ENCODE peak calls at places on chromosomes 7 and 10, in nine cellular contexts. F is lung; S is CD4-positive, alpha-beta T cell; T is cardiac fibroblast; H is natural killer cell; L is nephron progenitor cell; D is osteocyte; P is GM06990; K is fibroblast of lung. R is an unnamed sample.

GRCh38 chr7:133434246-133434865 is 181.5 kb downstream of the EXOC4 start:
- DNase-seq in F (no peak), S (no peak), T (peak), H (no peak), L (no peak), D (no peak), P (no peak), K (peak), R (no peak)

GRCh38 chr10:29304259-29305030 is 15.6 kb downstream of the LYZL1 start:
- DNase-seq in F (peak), S (no peak), T (peak), H (no peak), L (peak), D (peak), P (no peak), K (peak), R (no peak)

GRCh38 chr10:114115661-114116060 is 58.3 kb downstream of the CCDC186 start:
- DNase-seq in F (no peak), S (no peak), T (no peak), H (no peak), L (no peak), D (no peak), P (no peak), K (no peak), R (no peak)

GRCh38 chr7:89123871-89124270 is 328.3 kb upstream of the TEX47 start:
- DNase-seq in F (no peak), S (no peak), T (no peak), H (no peak), L (no peak), D (no peak), P (no peak), K (no peak), R (no peak)

GRCh38 chr7:137774793-137775201 is 72.0 kb downstream of the DGKI start:
- DNase-seq in F (no peak), S (no peak), T (peak), H (no peak), L (no peak), D (no peak), P (no peak), K (peak), R (no peak)

GRCh38 chr7:76063525-76063924 is 15.6 kb downstream of the MDH2 start:
- DNase-seq in F (no peak), S (no peak), T (no peak), H (no peak), L (no peak), D (no peak), P (no peak), K (no peak), R (peak)

GRCh38 chr10:122207596-122207995 is 63.5 kb upstream of the BTBD16 start:
- DNase-seq in F (no peak), S (no peak), T (peak), H (no peak), L (no peak), D (no peak), P (no peak), K (peak), R (no peak)

GRCh38 chr10:91194497-91195179 is 25.8 kb upstream of the PCGF5 start:
- DNase-seq in F (no peak), S (no peak), T (peak), H (no peak), L (no peak), D (no peak), P (no peak), K (peak), R (no peak)

GRCh38 chr7:82288769-82289535 is 154.6 kb downstream of the CACNA2D1 start:
- DNase-seq in F (no peak), S (no peak), T (peak), H (no peak), L (no peak), D (no peak), P (no peak), K (no peak), R (no peak)

GRCh38 chr7:51369746-51370145 is 53.1 kb upstream of the COBL start:
- DNase-seq in F (no peak), S (no peak), T (peak), H (no peak), L (no peak), D (no peak), P (no peak), K (peak), R (no peak)
- TF ChIP-seq CTCF in F (no peak), S (peak), T (peak), H (no peak), L (peak), D (peak), P (peak), K (peak), R (peak)

GRCh38 chr7:80699030-80699638 is 60.7 kb downstream of the CD36 start:
- DNase-seq in F (no peak), S (no peak), T (peak), H (no peak), L (peak), D (no peak), P (no peak), K (peak), R (no peak)
- TF ChIP-seq CTCF in F (peak), S (peak), T (peak), H (peak), L (peak), D (peak), P (peak), K (peak), R (peak)

GRCh38 chr7:95847061-95847460 is 74.7 kb downstream of the DYNC1I1 start:
- DNase-seq in F (no peak), S (no peak), T (no peak), H (no peak), L (no peak), D (no peak), P (no peak), K (no peak), R (no peak)

GRCh38 chr7:95845007-95845406 is 72.7 kb downstream of the DYNC1I1 start:
- DNase-seq in F (no peak), S (no peak), T (peak), H (no peak), L (no peak), D (no peak), P (no peak), K (no peak), R (no peak)

GRCh38 chr7:95843286-95843685 is 70.9 kb downstream of the DYNC1I1 start:
- DNase-seq in F (no peak), S (no peak), T (peak), H (no peak), L (no peak), D (no peak), P (no peak), K (peak), R (no peak)

DNA sequence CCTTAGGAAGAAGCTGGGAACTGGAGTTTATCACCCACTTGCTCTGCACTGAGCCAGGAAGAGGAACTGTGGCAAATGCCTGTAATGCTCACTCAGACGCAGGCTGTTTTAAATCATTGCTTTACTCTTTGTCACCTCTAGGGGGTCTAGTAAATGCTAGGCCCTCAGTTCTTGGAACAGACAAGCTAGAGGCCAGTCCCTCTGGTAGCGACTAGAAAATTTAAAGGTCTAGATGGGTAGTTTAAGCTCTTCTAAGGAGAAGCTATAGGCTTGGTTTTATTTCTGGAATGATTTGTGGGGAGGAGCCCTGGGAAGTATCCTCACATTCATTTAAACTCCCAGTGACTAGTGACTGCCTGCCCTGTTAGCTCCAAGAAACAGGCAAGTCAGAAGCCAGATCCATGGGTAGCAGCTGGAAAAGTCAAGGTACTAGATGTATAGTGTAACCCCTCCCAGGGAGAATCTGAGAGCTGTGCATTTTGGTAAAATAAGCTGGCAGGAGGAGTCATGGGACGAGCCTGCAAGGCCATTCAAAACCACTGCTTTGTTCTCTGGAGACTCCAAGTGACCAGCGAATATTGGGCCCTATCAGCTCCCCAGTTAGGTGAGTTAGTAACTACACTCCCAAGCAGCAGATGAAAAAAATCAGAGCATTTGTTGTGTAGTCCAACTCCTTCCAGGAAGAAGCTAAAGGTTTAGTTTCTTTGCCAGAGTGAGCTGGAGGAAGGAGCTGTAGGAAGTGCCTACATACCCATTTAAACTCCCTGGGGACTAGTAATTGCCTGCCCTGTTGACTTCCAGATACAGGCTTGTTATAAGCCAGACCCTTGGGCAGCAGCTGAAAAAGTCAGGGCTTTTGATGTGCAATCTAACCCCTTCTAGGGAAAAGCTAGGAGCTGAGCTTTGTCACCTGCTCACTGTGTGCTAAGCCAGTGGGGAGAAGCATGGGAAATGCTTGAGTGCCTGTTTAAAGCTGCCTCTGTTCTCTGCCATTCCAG is 68.9 kb downstream of the DYNC1I1 start:
- DNase-seq in F (no peak), S (no peak), T (peak), H (no peak), L (peak), D (no peak), P (peak), K (no peak), R (no peak)
- TF ChIP-seq CTCF in F (no peak), S (no peak), T (peak), H (no peak), L (peak), D (peak), P (peak), K (peak), R (no peak)

DNA sequence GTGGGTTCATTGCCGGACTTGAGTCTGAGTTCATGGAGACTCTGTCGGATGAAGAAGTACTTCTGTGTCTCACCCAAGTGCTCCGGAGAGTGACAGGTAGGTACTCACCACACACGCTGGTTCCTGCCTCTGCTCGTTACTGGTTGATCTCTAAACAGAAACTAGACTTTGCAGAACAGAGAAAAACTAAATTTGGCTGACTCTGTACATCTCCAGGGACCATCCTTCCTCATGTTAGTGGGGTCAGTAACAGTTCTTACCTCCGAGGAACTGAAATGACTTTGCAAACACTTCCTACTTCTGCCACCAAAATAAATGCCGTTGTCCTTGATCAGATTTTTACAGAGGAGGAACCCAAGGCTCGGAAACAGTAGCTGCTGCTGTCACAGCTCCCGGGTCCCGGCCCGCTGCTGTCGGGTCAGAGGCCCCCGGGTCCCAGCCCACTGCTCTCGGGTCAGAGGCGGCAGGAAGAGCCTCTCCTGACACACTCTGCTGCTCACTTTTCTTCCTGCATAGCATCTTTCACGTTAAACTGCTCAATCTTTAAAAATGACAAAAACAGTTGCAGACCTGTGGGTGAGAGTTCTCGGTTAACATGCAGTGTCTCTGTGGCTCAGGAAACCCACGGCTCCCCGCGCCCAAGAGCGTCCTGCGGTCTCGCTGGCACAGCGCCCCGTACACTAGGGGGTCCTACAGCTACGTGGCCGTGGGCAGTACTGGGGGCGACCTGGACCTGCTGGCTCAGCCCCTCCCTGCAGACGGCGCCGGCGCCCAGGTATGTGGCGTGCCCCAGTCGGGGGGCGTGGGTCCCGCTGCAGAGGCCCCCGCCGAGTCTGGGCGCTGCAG is 4.8 kb upstream of the MTG1 start:
- DNase-seq in F (no peak), S (no peak), T (no peak), H (peak), L (no peak), D (no peak), P (peak), K (no peak), R (peak)
- TF ChIP-seq CTCF in F (no peak), S (no peak), T (no peak), H (no peak), L (no peak), D (no peak), P (no peak), K (no peak), R (no peak)

DNA sequence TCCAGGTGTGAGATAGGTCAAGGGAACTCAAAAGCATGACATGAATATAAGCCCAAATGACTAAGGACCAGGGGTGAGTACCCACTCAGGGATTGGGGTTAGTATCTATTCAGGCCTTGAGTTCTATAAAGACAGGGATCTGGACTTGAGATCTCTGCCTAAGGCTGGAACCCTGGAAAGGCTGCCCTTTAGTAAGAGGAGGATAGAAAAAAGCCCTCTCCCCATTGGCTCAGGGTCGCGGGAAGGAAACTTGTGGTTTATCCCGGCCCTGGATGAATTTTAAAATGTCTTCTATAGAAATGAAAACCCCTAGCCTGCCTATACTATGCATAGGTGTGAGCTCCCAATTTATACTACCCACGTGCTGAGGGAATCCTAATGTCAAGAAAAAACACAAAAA is 2.4 kb upstream of the ITPRIP start:
- DNase-seq in F (no peak), S (no peak), T (no peak), H (no peak), L (no peak), D (peak), P (no peak), K (no peak), R (no peak)
- TF ChIP-seq CTCF in F (no peak), S (no peak), T (no peak), H (no peak), L (no peak), D (no peak), P (no peak), K (no peak), R (no peak)

GRCh38 chr7:138978541-138979184 is 2.5 kb downstream of the KIAA1549 start:
- DNase-seq in F (no peak), S (no peak), T (no peak), H (no peak), L (no peak), D (no peak), P (no peak), K (no peak), R (no peak)

GRCh38 chr7:138981332-138982203 is at the start of gene KIAA1549:
- DNase-seq in F (peak), S (peak), T (peak), H (peak), L (peak), D (peak), P (peak), K (peak), R (peak)

GRCh38 chr7:138980575-138981285 is 459 bp downstream of the KIAA1549 start:
- DNase-seq in F (no peak), S (no peak), T (no peak), H (peak), L (peak), D (no peak), P (no peak), K (no peak), R (peak)

GRCh38 chr7:138979988-138980574 is 1.1 kb downstream of the KIAA1549 start:
- DNase-seq in F (no peak), S (no peak), T (peak), H (no peak), L (peak), D (no peak), P (no peak), K (no peak), R (no peak)

DNA sequence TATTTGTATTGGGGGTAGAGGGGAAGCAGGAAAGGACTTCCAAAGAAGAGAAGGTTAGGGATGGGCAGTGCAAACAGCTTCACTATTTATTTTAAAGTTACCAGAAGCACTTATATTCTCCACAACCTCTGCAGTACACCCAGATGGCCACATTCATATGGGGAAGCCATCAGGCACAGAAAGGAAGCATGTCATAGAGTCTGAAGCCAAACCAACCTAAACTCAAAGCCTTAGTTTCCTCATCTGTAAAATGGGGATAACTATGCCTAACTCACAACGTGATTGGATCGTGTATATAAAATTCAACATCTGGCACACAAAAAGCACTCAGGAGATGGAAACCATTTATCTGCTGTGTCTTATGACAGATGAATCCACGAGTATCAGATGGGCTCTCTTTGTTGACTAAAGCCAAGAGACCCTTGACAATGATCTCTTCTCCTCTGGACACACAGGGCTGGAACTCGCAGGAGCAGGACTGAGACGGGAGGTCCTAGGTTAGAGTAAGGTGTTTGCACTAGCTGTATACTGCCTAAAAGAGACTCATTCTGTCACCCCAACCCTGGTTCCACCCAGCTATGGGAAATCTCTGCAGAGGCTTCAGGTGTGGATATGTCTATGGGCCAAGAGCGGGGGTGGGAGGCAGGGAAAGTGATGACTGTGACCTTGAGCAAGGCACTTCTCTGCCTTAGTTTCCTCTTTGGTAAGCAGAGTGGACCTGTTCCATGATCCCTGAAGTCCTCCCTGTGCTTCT is 1.8 kb downstream of the KIAA1549 start:
- DNase-seq in F (no peak), S (no peak), T (peak), H (no peak), L (no peak), D (no peak), P (no peak), K (peak), R (no peak)
- TF ChIP-seq CTCF in F (no peak), S (no peak), T (no peak), H (no peak), L (no peak), D (peak), P (peak), K (peak), R (no peak)

DNA sequence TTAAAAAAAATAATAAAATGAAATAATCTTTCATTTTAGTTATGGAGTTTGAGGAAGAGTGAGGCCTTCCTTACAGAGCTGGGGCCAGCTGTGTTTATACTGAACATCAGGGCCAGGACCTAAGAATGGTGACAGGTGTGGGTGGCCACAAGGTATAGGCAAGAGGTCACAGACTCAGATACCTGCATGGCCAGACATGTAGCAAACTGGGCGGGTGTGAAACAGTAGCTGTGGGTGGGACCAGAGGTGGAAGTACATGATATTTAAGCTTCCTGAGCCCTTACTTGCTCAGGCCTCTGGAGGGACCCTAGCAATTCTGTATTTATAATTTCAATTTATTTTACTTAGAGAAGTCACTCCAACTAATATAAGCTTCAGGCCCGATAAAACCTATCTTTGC is 27.7 kb upstream of the CAMK1D start:
- DNase-seq in F (no peak), S (no peak), T (no peak), H (no peak), L (no peak), D (no peak), P (no peak), K (no peak), R (no peak)
- TF ChIP-seq CTCF in F (no peak), S (no peak), T (no peak), H (no peak), L (no peak), D (no peak), P (no peak), K (no peak), R (no peak)

GRCh38 chr7:31056775-31057346 is 4.8 kb downstream of the ADCYAP1R1 start:
- DNase-seq in F (no peak), S (no peak), T (no peak), H (no peak), L (no peak), D (no peak), P (no peak), K (no peak), R (no peak)
- TF ChIP-seq CTCF in F (no peak), S (no peak), T (no peak), H (no peak), L (no peak), D (no peak), P (no peak), K (no peak), R (no peak)

GRCh38 chr10:73812662-73813061 is 1.3 kb upstream of the NDST2 start:
- DNase-seq in F (no peak), S (no peak), T (no peak), H (no peak), L (no peak), D (no peak), P (no peak), K (no peak), R (no peak)
- TF ChIP-seq CTCF in F (no peak), S (no peak), T (no peak), H (no peak), L (no peak), D (no peak), P (no peak), K (no peak), R (no peak)

R was measured in mesothelial cell of epicardium.